ENCODE peak calls at places on chromosomes 1 and 21, in seven cellular contexts. C is SK-N-SH, P is IMR-90, R is psoas muscle, Q is pancreas, K is uterus, E is PC-3. L is an unnamed sample.

GRCh38 chr21:31218830-31219608 is 125.0 kb downstream of the TIAM1 start:
- DNase-seq in C (no peak), E (peak), P (peak), R (peak), K (peak), Q (no peak), L (peak)

GRCh38 chr1:40648928-40649591 is 16.4 kb downstream of the RIMS3 start:
- DNase-seq in R (no peak), C (no peak), P (no peak), E (no peak), K (no peak), Q (no peak), L (no peak)

GRCh38 chr1:197928849-197929336 is 11.7 kb downstream of the LHX9 start:
- DNase-seq in P (no peak), R (no peak), C (no peak), K (no peak), Q (no peak), E (no peak), L (no peak)

GRCh38 chr1:108119500-108119899 is 80.6 kb downstream of the SLC25A24 start:
- DNase-seq in R (no peak), P (no peak), E (no peak), Q (no peak), K (no peak), C (no peak), L (no peak)

GRCh38 chr21:44575307-44576024 is 1.9 kb downstream of the KRTAP10-4 start:
- DNase-seq in R (no peak), P (no peak), Q (no peak), K (no peak), C (no peak), E (no peak), L (no peak)

GRCh38 chr1:217535601-217536377 is 95.1 kb downstream of the GPATCH2 start:
- DNase-seq in C (no peak), Q (no peak), P (no peak), K (no peak), E (peak), R (no peak), L (no peak)

GRCh38 chr1:185670187-185670627 is 64.0 kb upstream of the HMCN1 start:
- DNase-seq in C (no peak), P (peak), R (no peak), E (peak), Q (no peak), K (no peak), L (no peak)

GRCh38 chr1:17903386-17903785 is 148.3 kb downstream of the ACTL8 start:
- DNase-seq in P (no peak), C (no peak), K (no peak), Q (peak), R (no peak), E (no peak), L (no peak)

GRCh38 chr1:17109897-17110554 is 9.2 kb downstream of the PADI2 start:
- DNase-seq in K (no peak), Q (no peak), R (no peak), E (no peak), P (no peak), C (no peak), L (no peak)

GRCh38 chr1:8510041-8510823 is 192.3 kb downstream of the SLC45A1 start:
- DNase-seq in E (no peak), C (no peak), Q (no peak), R (no peak), P (peak), K (peak), L (no peak)

GRCh38 chr1:41882068-41882477 is 36.6 kb downstream of the HIVEP3 start:
- DNase-seq in E (peak), R (no peak), C (no peak), P (no peak), Q (peak), K (no peak), L (no peak)

GRCh38 chr1:64623750-64624445 is 121.0 kb upstream of the RAVER2 start:
- DNase-seq in R (no peak), P (peak), Q (no peak), K (no peak), C (peak), E (peak), L (no peak)

GRCh38 chr1:147890177-147890790 is 12.3 kb upstream of the GJA8 start:
- DNase-seq in R (peak), C (peak), K (peak), Q (no peak), E (peak), P (peak), L (peak)

GRCh38 chr1:112251766-112252506 is 144.1 kb upstream of the CTTNBP2NL start:
- DNase-seq in P (peak), E (peak), R (no peak), Q (no peak), C (no peak), K (no peak), L (peak)

GRCh38 chr1:27614625-27615344 is 10.8 kb upstream of the AHDC1 start:
- DNase-seq in K (no peak), R (no peak), C (peak), Q (no peak), E (no peak), P (no peak), L (no peak)

GRCh38 chr21:43193088-43193650 is 24.4 kb downstream of the CRYAA start:
- DNase-seq in K (no peak), R (no peak), C (no peak), E (no peak), P (no peak), Q (no peak), L (peak)

GRCh38 chr1:6653651-6654290 is 29.1 kb downstream of the THAP3 start:
- DNase-seq in K (no peak), P (no peak), E (no peak), R (no peak), Q (no peak), C (no peak), L (no peak)

GRCh38 chr1:8232036-8232757 is 85.7 kb upstream of the SLC45A1 start:
- DNase-seq in P (no peak), E (peak), Q (peak), C (no peak), K (peak), R (no peak), L (no peak)

GRCh38 chr1:15424146-15424667 is 14.0 kb upstream of the CTRC start:
- DNase-seq in E (no peak), P (no peak), Q (peak), K (no peak), C (no peak), R (no peak), L (no peak)

GRCh38 chr1:186967659-186968394 is 139.1 kb downstream of the PLA2G4A start:
- DNase-seq in Q (no peak), C (no peak), R (no peak), P (peak), K (no peak), E (peak), L (no peak)

GRCh38 chr1:197614916-197615692 is 160.2 kb downstream of the DENND1B start:
- DNase-seq in C (no peak), E (peak), K (no peak), P (peak), Q (peak), R (no peak), L (no peak)

GRCh38 chr1:30801826-30802198 is 44.2 kb upstream of the LAPTM5 start:
- DNase-seq in P (peak), Q (peak), C (peak), K (peak), E (peak), R (peak), L (peak)

GRCh38 chr1:115182012-115182715 is 92.9 kb upstream of the TSPAN2 start:
- DNase-seq in R (no peak), E (peak), K (no peak), P (no peak), C (no peak), Q (no peak), L (no peak)

GRCh38 chr1:61403863-61404615 is 320.9 kb downstream of the TM2D1 start:
- DNase-seq in K (no peak), P (no peak), Q (no peak), E (no peak), R (no peak), C (no peak), L (no peak)

GRCh38 chr1:71045463-71046028 is 2.1 kb downstream of the PTGER3 start:
- DNase-seq in P (no peak), K (no peak), R (no peak), C (no peak), E (no peak), Q (no peak), L (no peak)

GRCh38 chr1:71044833-71045232 is 2.8 kb downstream of the PTGER3 start:
- DNase-seq in E (no peak), R (no peak), Q (no peak), C (no peak), K (no peak), P (no peak), L (no peak)

GRCh38 chr1:71047635-71048607 is at the start of gene PTGER3:
- DNase-seq in C (peak), E (no peak), K (peak), P (no peak), Q (peak), R (peak), L (peak)

GRCh38 chr1:71049951-71050598 is 2.5 kb upstream of the PTGER3 start:
- DNase-seq in P (peak), R (no peak), Q (peak), C (peak), E (peak), K (peak), L (no peak)

GRCh38 chr1:71046891-71047634 is 553 bp downstream of the PTGER3 start:
- DNase-seq in Q (peak), K (peak), C (peak), R (peak), P (no peak), E (no peak), L (no peak)
- H3K4me3 ChIP-seq in Q (peak), K (peak), C (peak), R (peak), P (peak), E (peak), L (peak)

DNA sequence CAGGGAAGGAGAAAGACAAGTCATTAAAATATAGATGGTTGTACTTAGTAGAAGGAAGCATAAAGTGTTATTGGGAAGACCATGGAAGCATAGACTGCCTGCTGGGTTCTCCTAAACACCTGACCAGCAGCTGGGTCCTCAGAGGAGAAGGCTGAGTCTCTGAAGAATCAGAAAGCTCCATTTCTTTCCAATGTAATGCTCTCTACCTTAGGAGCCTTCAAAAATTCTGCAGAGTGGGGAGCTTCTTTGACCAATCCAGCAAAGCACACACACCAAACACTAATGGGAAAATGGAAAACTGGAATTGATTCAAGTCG is 21.1 kb upstream of the BCL10 start:
- DNase-seq in R (no peak), K (no peak), E (no peak), C (no peak), Q (no peak), P (no peak), L (no peak)
- H3K27ac ChIP-seq in R (peak), K (peak), E (peak), C (peak), Q (peak), P (peak), L (peak)

DNA sequence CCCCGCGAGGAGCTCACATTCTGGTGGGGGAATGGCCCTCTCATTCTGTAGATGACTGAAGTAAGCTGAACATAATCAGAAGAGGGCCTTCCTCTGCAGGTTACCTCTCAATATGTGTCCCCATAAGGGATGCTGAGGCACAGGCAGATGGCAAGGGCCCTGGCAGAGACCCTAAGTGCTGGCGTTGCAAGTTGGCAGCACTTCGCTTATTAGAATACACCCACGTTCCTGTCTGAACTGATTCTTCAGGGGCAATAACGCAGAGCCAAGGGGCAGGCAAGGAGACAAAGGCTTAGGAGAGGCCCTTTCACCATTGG is 56.6 kb downstream of the GLIS1 start:
- DNase-seq in E (no peak), Q (no peak), K (no peak), R (no peak), C (no peak), P (no peak), L (no peak)
- TF ChIP-seq CTCF in E (peak), Q (no peak), K (no peak), R (no peak), C (no peak), P (no peak), L (no peak)

GRCh38 chr1:19080715-19081114 is 124.2 kb upstream of the IFFO2 start:
- DNase-seq in E (no peak), K (no peak), P (peak), C (no peak), R (no peak), Q (no peak), L (no peak)
- H3K4me3 ChIP-seq in E (no peak), K (no peak), P (no peak), C (no peak), R (no peak), Q (no peak), L (peak)

DNA sequence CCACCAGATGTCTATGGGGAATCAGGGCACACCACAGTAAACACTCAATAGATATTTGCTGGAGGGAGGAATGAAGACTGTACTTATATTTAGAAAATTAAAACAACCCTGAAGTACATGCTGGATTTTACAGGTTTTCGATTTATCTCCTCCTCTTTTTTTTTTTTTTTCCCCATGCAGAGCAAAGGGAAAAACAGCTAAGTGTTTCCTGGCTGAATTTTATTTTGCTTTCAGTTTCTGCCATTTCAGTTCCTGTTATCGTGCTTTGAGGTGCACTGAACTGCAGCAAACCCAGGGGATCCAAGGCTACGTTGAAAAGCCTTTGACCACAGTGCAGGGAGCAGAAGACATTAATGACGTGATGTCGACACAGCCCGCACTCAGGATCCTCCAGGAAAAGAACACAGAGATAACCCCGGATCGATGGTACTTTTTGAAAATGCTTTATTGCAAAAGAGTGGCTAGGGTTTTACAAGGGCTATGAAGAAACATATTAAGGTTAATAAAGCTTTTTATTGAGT is 35.9 kb upstream of the CNN3 start:
- DNase-seq in C (no peak), Q (peak), E (peak), K (peak), P (peak), R (no peak), L (no peak)
- H3K27ac ChIP-seq in C (peak), Q (no peak), E (peak), K (peak), P (peak), R (peak), L (peak)

DNA sequence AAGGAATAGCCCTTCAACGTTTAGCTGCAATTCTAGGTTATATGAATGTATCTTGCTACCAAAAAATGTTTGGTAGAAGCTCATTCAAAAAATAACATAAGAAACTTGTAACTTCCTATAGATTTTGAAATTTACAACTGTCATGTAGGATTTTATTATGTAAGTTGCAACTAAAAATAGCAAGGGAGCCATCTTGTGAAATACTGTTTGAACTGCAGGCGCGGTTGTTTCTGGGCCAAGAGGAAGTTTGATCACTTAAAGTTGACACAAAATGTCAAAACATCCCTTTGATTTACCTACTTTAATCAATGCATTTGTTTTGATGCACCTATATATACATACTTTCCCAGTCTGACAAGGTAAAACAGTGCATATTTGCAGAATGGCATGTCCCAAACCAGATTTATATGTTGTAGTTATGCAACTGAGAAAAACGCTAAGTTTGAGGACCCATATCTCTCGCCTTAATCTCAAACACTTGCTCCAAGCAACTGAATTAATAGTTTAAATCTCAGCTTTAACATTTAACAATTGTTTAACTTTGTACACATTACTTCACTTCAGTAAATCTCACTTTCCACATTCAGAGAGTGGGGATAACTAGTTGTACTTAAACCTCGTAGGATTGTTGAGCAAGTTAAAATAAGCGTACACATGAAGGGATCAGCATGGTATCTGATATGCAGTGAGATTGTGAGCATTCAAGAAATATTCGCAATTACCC is 63.9 kb downstream of the KCNK2 start:
- DNase-seq in K (no peak), E (peak), P (peak), C (peak), Q (peak), R (no peak), L (no peak)
- TF ChIP-seq CTCF in K (no peak), E (peak), P (peak), C (peak), Q (no peak), R (no peak), L (no peak)

GRCh38 chr1:204883405-204883804 is 12.7 kb downstream of the NFASC start:
- DNase-seq in E (no peak), P (no peak), K (no peak), C (no peak), R (no peak), Q (no peak), L (no peak)

GRCh38 chr1:204882479-204882878 is 11.8 kb downstream of the NFASC start:
- DNase-seq in R (no peak), K (no peak), Q (no peak), E (no peak), C (no peak), P (no peak), L (peak)

GRCh38 chr1:204885790-204886189 is 15.1 kb downstream of the NFASC start:
- DNase-seq in Q (no peak), C (no peak), K (no peak), E (no peak), R (no peak), P (no peak), L (no peak)

GRCh38 chr1:204887846-204888245 is 17.2 kb downstream of the NFASC start:
- DNase-seq in K (no peak), R (no peak), P (no peak), C (no peak), Q (no peak), E (no peak), L (no peak)

DNA sequence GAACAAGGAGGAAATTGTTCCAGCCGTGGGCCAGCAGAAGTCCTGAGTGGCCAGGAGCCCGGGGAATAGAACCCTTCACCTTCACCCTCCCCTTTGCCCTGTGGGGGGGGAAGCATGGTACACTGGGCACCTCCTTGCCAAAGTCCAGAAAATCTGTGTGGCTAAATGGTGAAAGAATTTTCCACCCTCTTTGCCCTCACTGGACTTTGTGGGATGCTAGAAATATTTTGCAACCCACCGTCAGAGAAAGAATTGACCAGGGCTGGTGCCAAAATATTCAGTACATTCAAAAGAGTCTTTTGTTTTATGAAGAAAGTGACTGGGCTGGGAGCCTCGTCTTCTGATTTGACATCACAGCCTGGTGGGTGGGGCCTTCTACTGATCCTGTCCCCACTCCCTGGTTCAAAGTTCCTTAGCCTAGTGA is 14.6 kb downstream of the NFASC start:
- DNase-seq in K (peak), R (no peak), E (no peak), Q (peak), P (no peak), C (no peak), L (no peak)
- H3K4me3 ChIP-seq in K (peak), R (no peak), E (no peak), Q (no peak), P (no peak), C (no peak), L (no peak)

GRCh38 chr1:203304391-203304918 is 864 bp upstream of the BTG2 start:
- DNase-seq in K (no peak), Q (no peak), C (no peak), R (no peak), E (no peak), P (no peak), L (no peak)
- H3K27ac ChIP-seq in K (peak), Q (peak), C (peak), R (peak), E (no peak), P (no peak), L (peak)